ENCODE peak calls at places on chromosomes 1 and 21, in five cellular contexts. I is GM12865; A is EH; R is astrocyte; C is activated CD4-positive, CD25-positive, alpha-beta regulatory T cell. U is an unnamed sample.

GRCh38 chr1:222543817-222544216 is 4.1 kb downstream of the HHIPL2 start:
- DNase-seq in C (no peak), R (no peak), A (no peak), I (no peak), U (no peak)

GRCh38 chr1:203000217-203000944 is 6.8 kb upstream of the TMEM183A start:
- DNase-seq in A (no peak), C (no peak), I (no peak), R (no peak), U (no peak)

GRCh38 chr21:33026878-33027400 is 1.2 kb downstream of the OLIG2 start:
- DNase-seq in C (no peak), A (no peak), R (peak), I (no peak), U (no peak)

GRCh38 chr1:59570524-59570923 is 244.2 kb upstream of the HOOK1 start:
- DNase-seq in C (no peak), R (peak), I (peak), A (no peak), U (peak)

GRCh38 chr21:16569679-16570078 is 839.9 kb downstream of the USP25 start:
- DNase-seq in R (peak), I (no peak), A (peak), C (no peak), U (no peak)

GRCh38 chr1:84078108-84078823 is 65.8 kb upstream of the PRKACB start:
- DNase-seq in A (peak), I (peak), R (peak), C (no peak), U (no peak)

GRCh38 chr1:190563230-190563629 is 85.6 kb upstream of the BRINP3 start:
- DNase-seq in C (no peak), R (no peak), I (no peak), A (no peak), U (no peak)

GRCh38 chr1:29237906-29238600 is 1.7 kb downstream of the PTPRU start:
- DNase-seq in R (no peak), A (peak), C (no peak), I (no peak), U (peak)

GRCh38 chr1:150194381-150195031 is 41.4 kb downstream of the ANP32E start:
- DNase-seq in R (peak), A (peak), C (no peak), I (no peak), U (no peak)

GRCh38 chr21:41360072-41360821 is 1.6 kb upstream of the MX2 start:
- DNase-seq in C (no peak), A (peak), I (no peak), R (peak), U (no peak)

GRCh38 chr1:9592510-9593075 is 3.9 kb downstream of the TMEM201 start:
- DNase-seq in R (no peak), C (no peak), I (no peak), A (no peak), U (no peak)

GRCh38 chr1:208990456-208990855 is 593.1 kb upstream of the CAMK1G start:
- DNase-seq in A (no peak), R (peak), C (no peak), I (no peak), U (no peak)

GRCh38 chr1:45785583-45785982 is 17.8 kb upstream of the MAST2 start:
- DNase-seq in I (peak), C (no peak), A (no peak), R (no peak), U (peak)

GRCh38 chr1:101198842-101199636 is 37.8 kb upstream of the S1PR1 start:
- DNase-seq in R (no peak), A (no peak), I (peak), C (no peak), U (no peak)

U was measured in NB4.